ENCODE peak calls at places on chromosomes 5 and 9, in seven cellular contexts. C is GM23338, D is OCI-LY7, N is neural progenitor cell, U is SK-N-SH, E is HCT116, A is GM23248. H is an unnamed sample.
A peak's percentile ranks its signal among the peaks of the same experiment; 100 is the strongest.

GRCh38 chr9:100577776-100578448 is at the start of gene CAVIN4:
- DNase-seq in C (no peak), D (no peak), N (no peak), U (no peak), E (no peak), A (peak; percentile 79), H (no peak)

GRCh38 chr9:106953166-106953565 is 90.2 kb downstream of the ZNF462 start:
- DNase-seq in C (peak; percentile 14), D (no peak), N (no peak), U (no peak), E (no peak), A (peak; percentile 55), H (peak; percentile 67)

GRCh38 chr5:132388244-132389050 is 18.9 kb downstream of the SLC22A5 start:
- DNase-seq in C (no peak), D (no peak), N (no peak), U (no peak), E (no peak), A (peak; percentile 51), H (peak; percentile 66)

GRCh38 chr5:12284604-12285003 is 380.4 kb upstream of the CTNND2 start:
- DNase-seq in C (no peak), D (no peak), N (no peak), U (no peak), E (no peak), A (no peak), H (no peak)

GRCh38 chr5:172871982-172872381 is 37.9 kb downstream of the ERGIC1 start:
- DNase-seq in C (no peak), D (no peak), N (no peak), U (no peak), E (no peak), A (peak; percentile 72), H (no peak)

GRCh38 chr9:132238026-132238972 is 76.4 kb downstream of the NTNG2 start:
- DNase-seq in C (no peak), D (no peak), N (no peak), U (no peak), E (no peak), A (no peak), H (no peak)

GRCh38 chr5:122756263-122756911 is 18.5 kb upstream of the SNX2 start:
- DNase-seq in C (no peak), D (peak; percentile 13), N (no peak), U (no peak), E (no peak), A (peak; percentile 85), H (peak; percentile 42)

GRCh38 chr9:76701441-76702031 is 62.7 kb upstream of the PCA3 start:
- DNase-seq in C (no peak), D (no peak), N (peak; percentile 78), U (no peak), E (no peak), A (peak; percentile 66), H (no peak)

GRCh38 chr5:169192572-169192971 is 108.4 kb downstream of the SLIT3 start:
- DNase-seq in C (no peak), D (no peak), N (no peak), U (no peak), E (no peak), A (no peak), H (no peak)

GRCh38 chr5:59800375-59800893 is 93.1 kb downstream of the PDE4D start:
- DNase-seq in C (peak; percentile 30), D (peak; percentile 8), N (peak; percentile 50), U (no peak), E (no peak), A (no peak), H (no peak)

GRCh38 chr5:88727705-88728313 is 155.2 kb downstream of the MEF2C start:
- DNase-seq in C (peak; percentile 62), D (peak; percentile 60), N (peak; percentile 39), U (no peak), E (peak; percentile 15), A (peak; percentile 59), H (peak; percentile 61)

GRCh38 chr9:92671323-92671722 is 1.4 kb upstream of the IPPK start:
- DNase-seq in C (peak; percentile 40), D (no peak), N (no peak), U (no peak), E (peak; percentile 82), A (peak; percentile 93), H (peak; percentile 81)

GRCh38 chr5:15285901-15286583 is 213.9 kb upstream of the FBXL7 start:
- DNase-seq in C (no peak), D (no peak), N (no peak), U (no peak), E (no peak), A (peak; percentile 65), H (no peak)

GRCh38 chr9:136304981-136305380 is 1.1 kb upstream of the CCDC187 start:
- DNase-seq in C (no peak), D (no peak), N (no peak), U (no peak), E (no peak), A (no peak), H (no peak)

GRCh38 chr9:37363124-37363523 is 59.4 kb upstream of the GRHPR start:
- DNase-seq in C (no peak), D (peak; percentile 21), N (no peak), U (no peak), E (no peak), A (no peak), H (no peak)

GRCh38 chr9:20594521-20594920 is 27.8 kb downstream of the MLLT3 start:
- DNase-seq in C (peak; percentile 14), D (no peak), N (no peak), U (no peak), E (no peak), A (no peak), H (no peak)

GRCh38 chr5:78920604-78921003 is 64.5 kb downstream of the ARSB start:
- DNase-seq in C (peak; percentile 36), D (peak; percentile 43), N (no peak), U (peak; percentile 37), E (no peak), A (peak; percentile 37), H (peak; percentile 3)

GRCh38 chr5:65455064-65455463 is 26.7 kb downstream of the ADAMTS6 start:
- DNase-seq in C (no peak), D (no peak), N (no peak), U (no peak), E (no peak), A (no peak), H (no peak)

GRCh38 chr5:88883566-88884434 is 816 bp upstream of the MEF2C start:
- DNase-seq in C (peak; percentile 78), D (peak; percentile 53), N (peak; percentile 81), U (peak; percentile 69), E (peak; percentile 50), A (peak; percentile 90), H (peak; percentile 67)

GRCh38 chr5:171750316-171750788 is 35.3 kb upstream of the SMIM23 start:
- DNase-seq in C (peak; percentile 65), D (peak; percentile 5), N (peak; percentile 43), U (peak; percentile 26), E (peak; percentile 8), A (peak; percentile 89), H (peak; percentile 42)

GRCh38 chr5:142984525-142984924 is 214.3 kb downstream of the ARHGAP26 start:
- DNase-seq in C (no peak), D (no peak), N (no peak), U (no peak), E (no peak), A (no peak), H (no peak)

GRCh38 chr5:147455321-147455720 is 54.5 kb downstream of the DPYSL3 start:
- DNase-seq in C (peak; percentile 67), D (peak; percentile 9), N (peak; percentile 61), U (no peak), E (no peak), A (peak; percentile 86), H (no peak)

GRCh38 chr5:156147251-156147947 is 179.6 kb upstream of the SGCD start:
- DNase-seq in C (no peak), D (no peak), N (no peak), U (no peak), E (no peak), A (peak; percentile 71), H (no peak)

GRCh38 chr9:111726949-111727348 is 65.5 kb downstream of the GNG10 start:
- DNase-seq in C (no peak), D (no peak), N (no peak), U (no peak), E (no peak), A (no peak), H (peak; percentile 44)

GRCh38 chr9:37034938-37035471 is 937 bp upstream of the PAX5 start:
- DNase-seq in C (peak; percentile 66), D (no peak), N (peak; percentile 77), U (peak; percentile 38), E (no peak), A (no peak), H (no peak)

DNA sequence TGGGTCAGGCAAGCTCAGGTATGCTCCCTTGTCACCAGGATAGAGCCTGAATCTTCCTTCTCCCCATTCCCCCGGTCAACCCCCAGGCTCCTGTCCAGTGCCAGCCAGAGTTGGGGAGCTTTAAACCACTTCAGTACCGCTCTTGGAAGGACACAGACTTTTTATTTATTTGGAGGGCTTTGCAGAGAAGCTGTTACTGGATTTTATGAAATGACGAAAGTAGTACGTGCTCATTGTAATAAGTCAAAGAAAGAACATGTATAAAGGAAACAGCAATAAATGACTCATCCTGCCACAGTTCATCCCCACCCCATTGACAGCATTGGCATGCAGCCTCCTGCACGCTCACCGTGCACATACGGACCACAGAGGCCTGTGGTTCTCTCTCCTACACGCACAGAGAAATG is 230.3 kb downstream of the AUH start:
- DNase-seq in C (no peak), D (no peak), N (no peak), U (no peak), E (peak; percentile 61), A (peak; percentile 97), H (peak; percentile 88)
- H3K27ac ChIP-seq in C (no peak overlapping the region), D (no peak overlapping the region), N (no peak overlapping the region), U (no peak overlapping the region), E (peak overlapping the region; percentile 2), A (peak overlapping the region; percentile 93), H (peak overlapping the region; percentile 99)

DNA sequence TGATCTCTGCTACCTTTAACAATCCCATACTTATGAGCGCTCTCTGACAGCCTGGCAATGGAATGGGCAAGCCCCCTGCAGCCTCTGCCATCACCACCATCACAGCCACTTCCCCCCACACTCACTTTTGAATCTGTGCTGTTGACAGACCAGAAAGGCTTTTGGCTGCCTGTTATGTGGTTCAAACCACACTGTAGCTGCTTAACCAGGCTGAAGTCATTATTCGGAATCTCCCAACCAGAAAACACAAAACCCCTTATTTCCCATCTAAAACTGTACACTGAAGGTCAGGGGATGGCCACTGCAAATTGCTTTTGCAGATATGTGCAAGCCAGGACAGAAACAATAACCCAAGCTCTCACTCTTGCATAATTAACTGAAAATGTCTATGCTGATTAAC is 35.8 kb downstream of the PTCH1 start:
- DNase-seq in C (no peak), D (no peak), N (no peak), U (no peak), E (no peak), A (no peak), H (no peak)
- TF ChIP-seq EZH2phosphoT487 in C (no peak), D (no peak), N (no peak), U (no peak), E (no peak), A (no peak), H (no peak)

GRCh38 chr5:34889394-34889793 is 25.9 kb downstream of the RAD1 start:
- DNase-seq in C (no peak), D (no peak), N (no peak), U (no peak), E (no peak), A (no peak), H (no peak)
- H3K27ac ChIP-seq in C (no peak overlapping the region), D (no peak overlapping the region), N (no peak overlapping the region), U (no peak overlapping the region), E (no peak overlapping the region), A (no peak overlapping the region), H (no peak overlapping the region)

DNA sequence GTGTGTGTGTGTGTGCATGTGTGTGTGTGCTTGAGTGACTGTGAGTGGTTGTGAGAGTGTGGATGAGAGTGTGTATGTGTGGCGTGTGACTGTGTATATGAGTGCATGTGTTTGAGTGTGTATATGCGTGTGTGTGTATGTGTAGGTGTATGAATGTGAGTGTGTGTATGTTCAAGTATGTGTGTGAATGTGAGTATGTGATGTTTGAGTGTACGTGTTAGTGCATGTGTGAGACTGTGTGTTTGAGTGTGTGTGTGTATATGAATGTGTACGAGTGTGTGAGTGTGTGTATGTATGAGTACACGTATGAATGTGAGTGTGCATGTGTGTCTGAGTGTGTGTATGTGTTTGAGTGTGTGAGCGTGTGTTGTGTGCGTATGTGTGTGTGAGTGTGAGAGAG is 47.8 kb downstream of the KCNIP1 start:
- DNase-seq in C (no peak), D (no peak), N (no peak), U (no peak), E (no peak), A (no peak), H (no peak)
- TF ChIP-seq EZH2phosphoT487 in C (no peak), D (no peak), N (no peak), U (no peak), E (no peak), A (no peak), H (no peak)